ENCODE peak calls at places on chromosomes 2 and 18, in five cellular contexts. M is HFFc6, X is heart left ventricle, C is mesothelial cell of epicardium, L is MCF 10A. I is an unnamed sample.

GRCh38 chr2:128596453-128597430 is 278.1 kb upstream of the HS6ST1 start:
- DNase-seq in C (peak; percentile 33), M (no peak), L (no peak), X (no peak), I (no peak)

GRCh38 chr2:171595896-171596295 is 73.6 kb downstream of the CYBRD1 start:
- DNase-seq in X (no peak), C (no peak), L (peak; percentile 84), M (peak; percentile 89), I (no peak)

GRCh38 chr18:57294547-57294946 is 57.8 kb upstream of the ST8SIA3 start:
- DNase-seq in C (no peak), M (no peak), L (no peak), X (no peak), I (no peak)

GRCh38 chr2:236525416-236525997 is 44.1 kb upstream of the ACKR3 start:
- DNase-seq in X (no peak), C (no peak), M (no peak), L (no peak), I (no peak)

GRCh38 chr18:49495074-49495473 is 8.0 kb upstream of the C18orf32 start:
- DNase-seq in X (no peak), M (no peak), C (no peak), L (no peak), I (no peak)

GRCh38 chr2:220893411-220893810 is 678.7 kb downstream of the EPHA4 start:
- DNase-seq in X (no peak), M (no peak), L (no peak), C (no peak), I (no peak)

GRCh38 chr2:207352978-207353377 is 176.8 kb upstream of the CREB1 start:
- DNase-seq in L (peak; percentile 24), C (no peak), X (no peak), M (no peak), I (peak; percentile 52)

GRCh38 chr2:54611830-54612545 is 111.5 kb upstream of the EML6 start:
- DNase-seq in X (no peak), M (no peak), C (no peak), L (no peak), I (no peak)

GRCh38 chr2:25252291-25253152 is 84.1 kb upstream of the POMC start:
- DNase-seq in C (peak; percentile 91), M (no peak), X (peak; percentile 79), L (no peak), I (no peak)

GRCh38 chr2:25951071-25951547 is 31.2 kb downstream of the KIF3C start:
- DNase-seq in X (peak; percentile 86), M (peak; percentile 77), L (peak; percentile 85), C (peak; percentile 85), I (peak; percentile 70)

GRCh38 chr2:174614261-174614660 is 16.7 kb upstream of the WIPF1 start:
- DNase-seq in C (no peak), X (no peak), L (peak; percentile 80), M (peak; percentile 85), I (no peak)

GRCh38 chr2:43001055-43001378 is 208.6 kb upstream of the HAAO start:
- DNase-seq in X (no peak), C (no peak), L (no peak), M (no peak), I (no peak)
- TF ChIP-seq CTCF in X (no peak), C (no peak), L (no peak), M (no peak), I (no peak)

DNA sequence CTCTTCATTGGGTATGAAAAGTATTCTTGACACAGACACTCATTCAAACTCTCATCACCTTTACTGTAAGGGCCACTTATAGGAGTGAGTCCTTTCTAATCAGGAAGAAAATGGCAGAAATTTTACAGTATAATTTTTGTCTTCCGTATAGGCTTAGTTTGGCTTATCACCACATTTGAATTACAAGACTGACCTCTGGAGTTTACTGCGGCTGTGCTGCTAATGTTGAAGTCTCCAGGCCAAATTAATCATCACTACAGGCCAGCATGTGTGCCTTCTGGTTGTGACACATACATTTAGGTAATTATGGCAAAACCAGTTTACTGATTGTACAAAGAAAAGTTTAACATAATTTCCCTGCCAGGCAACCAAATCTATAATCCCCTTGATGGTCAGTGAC is 753.6 kb upstream of the GCFC2 start:
- DNase-seq in M (no peak), L (peak; percentile 17), X (no peak), C (no peak), I (no peak)
- TF ChIP-seq CTCF in M (no peak), L (no peak), X (no peak), C (no peak), I (no peak)

DNA sequence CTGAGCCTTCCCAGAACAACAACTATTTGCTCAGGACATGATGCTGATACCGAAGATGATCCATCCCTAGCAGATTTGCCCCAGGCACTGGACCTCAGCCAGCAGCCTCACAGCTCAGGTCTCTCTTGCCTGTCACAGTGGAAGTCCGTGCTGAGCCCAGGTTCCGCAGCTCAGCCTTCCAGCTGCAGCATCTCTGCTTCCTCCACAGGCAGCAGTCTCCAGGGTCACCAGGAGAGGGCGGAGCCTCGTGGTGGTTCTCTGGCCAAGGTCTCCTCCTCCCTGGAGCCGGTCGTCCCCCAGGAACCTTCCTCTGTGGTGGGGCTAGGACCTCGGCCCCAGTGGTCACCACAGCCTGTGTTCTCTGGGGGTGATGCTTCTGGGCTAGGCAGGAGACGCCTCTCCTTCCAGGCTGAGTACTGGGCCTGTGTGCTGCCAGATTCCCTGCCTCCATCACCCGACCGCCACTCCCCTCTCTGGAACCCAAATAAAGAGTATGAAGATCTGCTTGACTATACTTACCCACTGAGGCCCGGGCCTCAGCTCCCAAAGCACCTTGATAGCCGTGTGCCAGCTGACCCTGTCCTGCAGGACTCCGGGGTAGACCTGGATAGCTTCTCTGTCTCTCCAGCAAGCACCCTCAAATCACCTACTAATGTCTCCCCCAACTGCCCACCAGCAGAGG is 15.4 kb downstream of the CEP68 start:
- DNase-seq in C (peak; percentile 38), X (peak; percentile 74), L (peak; percentile 17), M (peak; percentile 41), I (no peak)
- TF ChIP-seq CTCF in C (no peak), X (peak; percentile 30), L (peak; percentile 21), M (peak; percentile 58), I (no peak)

DNA sequence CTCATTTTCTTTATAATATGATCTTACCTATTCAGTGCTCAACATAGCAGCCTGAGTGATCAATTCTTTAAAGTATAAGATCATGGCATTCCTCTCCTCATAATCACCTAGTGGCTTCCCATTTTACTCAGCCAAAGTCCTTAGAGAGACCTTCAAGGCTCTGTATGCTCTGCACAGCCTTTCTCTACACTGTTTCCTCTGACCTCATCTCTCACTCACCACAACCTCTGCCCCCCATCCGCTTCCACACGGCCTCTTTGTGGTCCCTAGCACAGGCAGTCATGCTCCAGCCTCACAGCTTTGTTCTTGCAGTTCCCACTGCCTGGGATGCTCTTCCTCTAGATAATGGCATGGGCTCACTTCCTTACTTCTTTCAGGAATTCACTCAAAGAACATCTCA is 109.2 kb downstream of the HIBCH start:
- DNase-seq in X (no peak), C (no peak), L (no peak), M (no peak), I (no peak)
- TF ChIP-seq CTCF in X (no peak), C (no peak), L (no peak), M (no peak), I (no peak)

GRCh38 chr2:40213071-40213470 is 238.8 kb downstream of the SLC8A1 start:
- DNase-seq in M (peak; percentile 82), L (peak; percentile 26), C (no peak), X (no peak), I (no peak)
- TF ChIP-seq CTCF in M (peak; percentile 79), L (peak; percentile 25), C (no peak), X (peak; percentile 46), I (peak; percentile 18)

I was measured in dorsolateral prefrontal cortex.